ENCODE peak calls at places on chromosomes 6 and 20, in four cellular contexts. R, W, P and H are unnamed samples.

GRCh38 chr20:1933465-1933870 is 38.3 kb downstream of the SIRPA start:
- DNase-seq in R (no peak), W (no peak), P (no peak), H (no peak)

GRCh38 chr6:35317483-35318199 is 20.0 kb downstream of the DEF6 start:
- DNase-seq in R (no peak), W (no peak), P (no peak), H (no peak)

GRCh38 chr20:14406495-14406894 is 69.1 kb upstream of the FLRT3 start:
- DNase-seq in R (no peak), W (no peak), P (no peak), H (no peak)

GRCh38 chr20:37773260-37773825 is 79.5 kb downstream of the CTNNBL1 start:
- DNase-seq in R (no peak), W (no peak), P (no peak), H (no peak)

GRCh38 chr6:3366596-3367413 is 90.0 kb downstream of the SLC22A23 start:
- DNase-seq in R (no peak), W (no peak), P (no peak), H (no peak)

GRCh38 chr20:63253438-63254236 is 626 bp downstream of the NKAIN4 start:
- DNase-seq in R (no peak), W (no peak), P (no peak), H (no peak)

GRCh38 chr6:100099189-100100074 is 105.4 kb upstream of the MCHR2 start:
- DNase-seq in R (no peak), W (no peak), P (no peak), H (no peak)

GRCh38 chr6:111586554-111586953 is 19.1 kb downstream of the TRAF3IP2 start:
- DNase-seq in R (no peak), W (no peak), P (no peak), H (no peak)

GRCh38 chr6:127582777-127583462 is 5.9 kb downstream of the C6orf58 start:
- DNase-seq in R (no peak), W (no peak), P (no peak), H (no peak)

GRCh38 chr6:18101271-18101670 is 21.2 kb downstream of the NHLRC1 start:
- DNase-seq in R (no peak), W (no peak), P (no peak), H (no peak)

GRCh38 chr6:108669673-108670072 is 109.0 kb downstream of the FOXO3 start:
- DNase-seq in R (no peak), W (no peak), P (no peak), H (no peak)

GRCh38 chr6:5126214-5126613 is 41.1 kb downstream of the PPP1R3G start:
- DNase-seq in R (no peak), W (no peak), P (no peak), H (no peak)

GRCh38 chr6:33935439-33936080 is 131.8 kb upstream of the MLN start:
- DNase-seq in R (no peak), W (no peak), P (no peak), H (no peak)

DNA sequence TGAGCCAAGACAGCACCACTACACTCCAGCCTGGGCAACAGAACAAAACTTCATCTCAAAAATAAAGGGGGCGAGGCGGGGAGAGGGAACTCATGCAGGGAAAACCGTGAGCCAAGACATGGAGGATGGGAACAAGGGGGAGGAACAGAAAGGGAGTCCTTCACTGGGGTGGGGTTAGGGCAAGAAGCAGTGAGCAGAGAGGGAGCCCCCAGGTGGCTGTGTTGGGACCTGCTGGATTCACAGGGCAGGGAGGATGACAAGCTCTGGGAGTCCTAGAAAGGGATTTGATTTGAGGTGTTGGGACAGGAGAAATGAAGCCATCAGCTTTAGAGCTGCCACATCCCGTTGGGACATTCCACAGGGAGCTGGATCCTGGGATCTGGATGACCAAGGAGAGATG is 90.6 kb upstream of the TOP1 start:
- DNase-seq in R (no peak), W (no peak), P (no peak), H (no peak)
- TF ChIP-seq CTCF in R (no peak), W (no peak), P (peak; percentile 53), H (no peak)

GRCh38 chr6:52416629-52417151 is 3.5 kb upstream of the EFHC1 start:
- DNase-seq in R (no peak), W (no peak), P (no peak), H (no peak)
- TF ChIP-seq POLR2AphosphoS5 in R (no peak), W (no peak), P (no peak), H (no peak)

DNA sequence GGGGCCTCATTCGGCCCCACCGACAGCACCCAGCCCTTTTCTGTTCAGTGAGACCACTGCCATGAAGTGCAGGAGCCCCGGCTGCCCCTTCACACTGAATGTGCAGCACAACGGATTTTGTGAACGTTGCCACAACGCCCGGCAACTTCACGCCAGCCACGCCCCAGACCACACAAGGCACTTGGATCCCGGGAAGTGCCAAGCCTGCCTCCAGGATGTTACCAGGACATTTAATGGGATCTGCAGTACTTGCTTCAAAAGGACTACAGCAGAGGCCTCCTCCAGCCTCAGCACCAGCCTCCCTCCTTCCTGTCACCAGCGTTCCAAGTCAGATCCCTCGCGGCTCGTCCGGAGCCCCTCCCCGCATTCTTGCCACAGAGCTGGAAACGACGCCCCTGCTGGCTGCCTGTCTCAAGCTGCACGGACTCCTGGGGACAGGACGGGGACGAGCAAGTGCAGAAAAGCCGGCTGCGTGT is 11.8 kb downstream of the TNFAIP3 start:
- DNase-seq in R (no peak), W (no peak), P (peak; percentile 25), H (no peak)
- TF ChIP-seq CTCF in R (no peak), W (no peak), P (peak; percentile 69), H (no peak)

GRCh38 chr6:7879579-7879978 is 31.0 kb downstream of the TXNDC5 start:
- DNase-seq in R (no peak), W (no peak), P (no peak), H (no peak)
- TF ChIP-seq POLR2AphosphoS5 in R (no peak), W (no peak), P (peak; percentile 5), H (no peak)

GRCh38 chr20:24782801-24783630 is 166.1 kb upstream of the CST7 start:
- DNase-seq in R (no peak), W (no peak), P (no peak), H (no peak)
- TF ChIP-seq CTCF in R (no peak), W (no peak), P (peak; percentile 7), H (no peak)

DNA sequence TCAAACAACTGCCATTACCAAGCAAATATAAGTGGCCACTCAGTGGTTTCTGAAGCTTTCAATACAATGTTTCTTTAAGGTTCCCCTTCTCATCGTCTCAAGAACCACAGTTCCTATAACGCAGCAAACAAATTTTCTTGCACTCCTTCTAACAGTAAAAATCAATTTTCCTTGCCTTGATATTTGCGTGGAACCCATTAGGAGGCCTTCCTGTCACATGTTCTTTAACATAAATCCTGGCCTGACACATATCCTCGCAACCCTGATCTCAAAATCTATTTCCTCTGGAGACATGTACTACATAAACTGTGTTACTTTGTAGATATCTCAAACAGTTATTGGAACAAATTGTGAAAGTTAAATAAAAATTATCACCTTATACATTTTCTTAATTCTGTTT is 65.9 kb upstream of the MANEA start:
- DNase-seq in R (no peak), W (no peak), P (no peak), H (no peak)
- TF ChIP-seq POLR2AphosphoS5 in R (no peak), W (no peak), P (no peak), H (no peak)

DNA sequence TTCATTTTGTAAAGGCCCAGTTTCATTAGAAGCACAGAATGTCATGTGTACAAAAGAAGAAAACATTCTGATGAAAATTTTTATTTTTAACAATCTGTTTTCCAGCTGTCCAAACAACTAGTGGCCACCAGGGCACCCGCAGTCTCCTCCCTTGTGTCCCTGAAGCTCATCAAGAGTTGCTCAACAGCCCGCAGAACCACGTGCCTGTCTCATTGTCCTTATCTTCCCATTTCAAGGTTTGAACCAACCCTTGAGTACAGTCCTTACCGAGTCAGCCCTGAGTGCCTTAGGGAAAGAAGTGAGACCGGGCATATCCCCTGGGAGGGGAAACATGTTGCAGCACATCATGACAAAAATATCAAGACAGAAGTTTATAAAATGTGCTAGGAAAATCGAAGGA is 15.9 kb upstream of the ZNF133 start:
- DNase-seq in R (no peak), W (no peak), P (no peak), H (no peak)
- TF ChIP-seq CTCF in R (no peak), W (no peak), P (peak; percentile 6), H (no peak)

GRCh38 chr6:137911675-137912158 is 44.7 kb downstream of the TNFAIP3 start:
- DNase-seq in R (peak; percentile 13), W (no peak), P (no peak), H (no peak)

GRCh38 chr6:137910843-137911456 is 43.9 kb downstream of the TNFAIP3 start:
- DNase-seq in R (no peak), W (no peak), P (no peak), H (no peak)

GRCh38 chr6:137912813-137913212 is 45.8 kb downstream of the TNFAIP3 start:
- DNase-seq in R (no peak), W (no peak), P (no peak), H (no peak)

GRCh38 chr6:137909533-137909932 is 42.5 kb downstream of the TNFAIP3 start:
- DNase-seq in R (no peak), W (no peak), P (no peak), H (no peak)

GRCh38 chr6:137910424-137910834 is 43.4 kb downstream of the TNFAIP3 start:
- DNase-seq in R (no peak), W (no peak), P (no peak), H (no peak)
- TF ChIP-seq POLR2AphosphoS5 in R (no peak), W (no peak), P (no peak), H (no peak)

DNA sequence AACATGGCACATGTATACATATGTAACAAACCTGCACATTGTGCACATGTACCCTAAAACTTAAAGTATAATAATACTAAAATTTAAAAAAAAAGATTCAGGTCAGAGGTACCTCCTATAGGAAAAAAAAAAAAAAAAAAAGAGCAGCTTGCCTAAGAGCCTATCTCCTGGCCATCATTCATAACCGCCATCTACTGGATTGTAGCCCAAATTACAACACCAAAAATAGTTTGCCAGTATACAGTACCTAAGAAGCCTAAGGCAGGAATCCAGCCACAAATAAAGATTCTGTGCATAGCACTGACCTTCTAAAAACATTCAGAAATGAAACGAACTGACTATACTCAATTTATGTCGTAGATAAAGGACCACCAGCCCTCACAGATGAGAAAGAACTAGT is 438.4 kb upstream of the ADGRB3 start:
- DNase-seq in R (no peak), W (no peak), P (no peak), H (no peak)
- TF ChIP-seq CTCF in R (no peak), W (no peak), P (no peak), H (no peak)